ENCODE peak calls at places on chromosomes 11 and 22, in six cellular contexts. One of them, this sample, is unnamed.

GRCh38 chr22:28951969-28952521 is 68.7 kb downstream of the ZNRF3 start:
- DNase-seq in GM12878: no peak
- DNase-seq in right lobe of liver: no peak
- DNase-seq in heart right ventricle: no peak
- DNase-seq in brain microvascular endothelial cell: peak; percentile 4
- DNase-seq in kidney epithelial cell: no peak
- DNase-seq in this sample: peak; percentile 16

GRCh38 chr11:63998558-63999348 is 12.5 kb downstream of the OTUB1 start:
- DNase-seq in GM12878: no peak
- DNase-seq in right lobe of liver: no peak
- DNase-seq in heart right ventricle: no peak
- DNase-seq in brain microvascular endothelial cell: no peak
- DNase-seq in kidney epithelial cell: no peak
- DNase-seq in this sample: no peak

GRCh38 chr11:63404536-63404935 is 35.0 kb downstream of the SLC22A9 start:
- DNase-seq in GM12878: no peak
- DNase-seq in right lobe of liver: peak; percentile 75
- DNase-seq in heart right ventricle: no peak
- DNase-seq in brain microvascular endothelial cell: no peak
- DNase-seq in kidney epithelial cell: no peak
- DNase-seq in this sample: no peak

GRCh38 chr11:79419120-79419519 is 21.7 kb downstream of the TENM4 start:
- DNase-seq in GM12878: no peak
- DNase-seq in right lobe of liver: no peak
- DNase-seq in heart right ventricle: no peak
- DNase-seq in brain microvascular endothelial cell: peak; percentile 56
- DNase-seq in kidney epithelial cell: peak; percentile 92
- DNase-seq in this sample: peak; percentile 85

GRCh38 chr11:10666556-10666955 is 27.0 kb downstream of the IRAG1 start:
- DNase-seq in GM12878: no peak
- DNase-seq in right lobe of liver: no peak
- DNase-seq in heart right ventricle: no peak
- DNase-seq in brain microvascular endothelial cell: peak; percentile 51
- DNase-seq in kidney epithelial cell: no peak
- DNase-seq in this sample: no peak

GRCh38 chr11:5809905-5810792 is 1.4 kb downstream of the OR52N2 start:
- DNase-seq in GM12878: no peak
- DNase-seq in right lobe of liver: no peak
- DNase-seq in heart right ventricle: no peak
- DNase-seq in brain microvascular endothelial cell: no peak
- DNase-seq in kidney epithelial cell: no peak
- DNase-seq in this sample: no peak

GRCh38 chr22:50192056-50192824 is 6.5 kb downstream of the TRABD start:
- DNase-seq in GM12878: no peak
- DNase-seq in right lobe of liver: no peak
- DNase-seq in heart right ventricle: no peak
- DNase-seq in brain microvascular endothelial cell: no peak
- DNase-seq in kidney epithelial cell: no peak
- DNase-seq in this sample: no peak

GRCh38 chr11:114317738-114318137 is 21.5 kb downstream of the NNMT start:
- DNase-seq in GM12878: no peak
- DNase-seq in right lobe of liver: no peak
- DNase-seq in heart right ventricle: peak; percentile 53
- DNase-seq in brain microvascular endothelial cell: no peak
- DNase-seq in kidney epithelial cell: no peak
- DNase-seq in this sample: peak; percentile 78

GRCh38 chr11:106990322-106990721 is 28.0 kb downstream of the GUCY1A2 start:
- DNase-seq in GM12878: no peak
- DNase-seq in right lobe of liver: no peak
- DNase-seq in heart right ventricle: peak; percentile 56
- DNase-seq in brain microvascular endothelial cell: no peak
- DNase-seq in kidney epithelial cell: no peak
- DNase-seq in this sample: no peak

GRCh38 chr11:124934862-124935547 is 842 bp downstream of the HEPACAM start:
- DNase-seq in GM12878: no peak
- DNase-seq in right lobe of liver: no peak
- DNase-seq in heart right ventricle: no peak
- DNase-seq in brain microvascular endothelial cell: peak; percentile 76
- DNase-seq in kidney epithelial cell: peak; percentile 44
- DNase-seq in this sample: peak; percentile 63

DNA sequence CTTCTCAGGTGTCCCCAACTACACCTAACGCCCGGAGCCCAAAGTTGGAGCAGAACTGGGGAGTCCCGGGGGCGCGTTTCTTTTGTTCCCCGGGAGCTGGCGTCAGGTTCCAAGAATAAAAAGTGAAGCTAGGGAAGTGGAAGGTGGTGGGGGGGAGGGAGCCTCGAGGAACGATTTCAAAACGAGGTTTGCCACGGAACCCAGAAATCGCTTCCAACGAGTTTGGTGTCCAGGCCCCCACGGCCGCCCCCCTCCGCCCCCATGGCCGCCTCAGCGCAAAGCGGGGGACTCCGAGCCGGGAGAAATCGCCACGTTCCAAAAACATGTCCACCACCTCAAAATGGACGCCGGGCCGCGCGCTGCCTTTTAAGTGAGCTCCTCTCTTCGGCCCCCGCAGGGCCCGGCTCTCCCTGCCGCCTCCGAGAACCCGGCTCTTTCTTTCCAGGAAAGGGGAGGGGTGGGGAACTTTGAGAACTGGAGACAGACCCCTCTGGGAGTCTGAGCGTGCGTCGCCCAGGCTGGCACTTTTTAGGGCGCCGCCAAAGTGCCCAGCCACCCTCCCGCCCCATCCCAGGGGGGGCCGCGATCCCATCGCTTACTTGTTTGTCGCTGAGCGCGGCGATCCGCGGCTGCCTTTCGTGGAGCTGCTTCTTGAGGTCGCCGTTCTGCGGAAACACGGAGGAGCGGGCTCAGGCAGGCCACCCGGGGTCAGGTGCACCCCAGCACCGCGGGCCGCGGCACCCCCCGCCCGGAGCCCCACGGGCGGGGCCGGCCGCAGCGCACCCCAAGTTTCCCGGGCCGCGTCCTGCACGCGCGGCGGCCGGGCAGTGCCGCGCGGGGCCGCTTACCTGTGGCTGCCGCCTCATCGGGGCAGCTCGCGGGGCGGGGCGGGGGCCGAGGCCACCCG is 1.6 kb downstream of the PHF21B start:
- DNase-seq in GM12878: no peak
- DNase-seq in right lobe of liver: peak; percentile 44
- DNase-seq in heart right ventricle: peak; percentile 8
- DNase-seq in brain microvascular endothelial cell: no peak
- DNase-seq in kidney epithelial cell: no peak
- DNase-seq in this sample: peak; percentile 26
- H3K4me3 ChIP-seq in GM12878: peak overlapping the region; percentile 11
- H3K4me3 ChIP-seq in right lobe of liver: no peak overlapping the region
- H3K4me3 ChIP-seq in heart right ventricle: peak overlapping the region; percentile 53
- H3K4me3 ChIP-seq in brain microvascular endothelial cell: peak overlapping the region; percentile 5
- H3K4me3 ChIP-seq in kidney epithelial cell: no peak overlapping the region
- H3K4me3 ChIP-seq in this sample: no peak overlapping the region

DNA sequence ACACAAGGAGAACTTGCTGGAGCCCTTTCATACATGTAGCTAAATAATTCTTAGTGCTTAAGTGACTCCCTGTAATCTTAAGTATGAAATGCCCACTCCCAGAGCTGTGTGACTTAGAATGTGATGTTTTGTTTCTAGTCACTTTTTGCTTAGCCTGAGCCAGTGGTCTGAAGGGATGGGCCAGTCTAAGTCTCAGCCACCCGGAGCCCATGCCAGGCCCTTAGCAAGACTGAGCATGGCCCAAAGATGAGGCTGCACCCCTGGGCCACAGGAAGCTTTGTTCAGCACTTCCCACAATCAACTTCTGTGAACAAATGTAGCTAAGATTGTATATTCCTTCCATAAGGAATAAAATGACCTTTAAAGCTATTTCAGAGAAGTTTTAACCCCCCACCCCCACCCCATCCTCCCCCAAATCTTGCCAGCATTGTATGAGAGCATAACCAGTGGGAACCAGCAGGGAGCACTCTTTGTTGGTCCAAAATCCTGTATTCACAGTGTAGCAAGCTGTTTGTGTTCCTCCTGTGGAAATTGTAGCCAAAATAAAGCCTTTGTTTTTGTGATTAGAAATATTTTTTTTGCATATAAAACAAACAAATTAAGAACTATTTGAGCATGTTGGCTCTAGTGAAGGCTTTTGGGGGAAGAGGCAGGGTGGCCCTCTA is 73.8 kb upstream of the GAL start:
- DNase-seq in GM12878: no peak
- DNase-seq in right lobe of liver: no peak
- DNase-seq in heart right ventricle: no peak
- DNase-seq in brain microvascular endothelial cell: no peak
- DNase-seq in kidney epithelial cell: no peak
- DNase-seq in this sample: peak; percentile 29
- TF ChIP-seq CTCF in GM12878: peak; percentile 7
- TF ChIP-seq CTCF in right lobe of liver: no peak
- TF ChIP-seq CTCF in heart right ventricle: no peak
- TF ChIP-seq CTCF in brain microvascular endothelial cell: peak; percentile 46
- TF ChIP-seq CTCF in kidney epithelial cell: peak; percentile 39
- TF ChIP-seq CTCF in this sample: peak; percentile 26

GRCh38 chr11:584287-584686 is 8.0 kb downstream of the PHRF1 start:
- DNase-seq in GM12878: no peak
- DNase-seq in right lobe of liver: no peak
- DNase-seq in heart right ventricle: no peak
- DNase-seq in brain microvascular endothelial cell: no peak
- DNase-seq in kidney epithelial cell: no peak
- DNase-seq in this sample: no peak

GRCh38 chr11:579830-580601 is 3.7 kb downstream of the PHRF1 start:
- DNase-seq in GM12878: no peak
- DNase-seq in right lobe of liver: peak; percentile 62
- DNase-seq in heart right ventricle: no peak
- DNase-seq in brain microvascular endothelial cell: peak; percentile 45
- DNase-seq in kidney epithelial cell: no peak
- DNase-seq in this sample: peak; percentile 32

GRCh38 chr11:578276-579035 is 2.2 kb downstream of the PHRF1 start:
- DNase-seq in GM12878: no peak
- DNase-seq in right lobe of liver: peak; percentile 73
- DNase-seq in heart right ventricle: no peak
- DNase-seq in brain microvascular endothelial cell: no peak
- DNase-seq in kidney epithelial cell: no peak
- DNase-seq in this sample: no peak

GRCh38 chr11:581342-581741 is 5.1 kb downstream of the PHRF1 start:
- DNase-seq in GM12878: no peak
- DNase-seq in right lobe of liver: peak; percentile 78
- DNase-seq in heart right ventricle: no peak
- DNase-seq in brain microvascular endothelial cell: no peak
- DNase-seq in kidney epithelial cell: no peak
- DNase-seq in this sample: no peak

DNA sequence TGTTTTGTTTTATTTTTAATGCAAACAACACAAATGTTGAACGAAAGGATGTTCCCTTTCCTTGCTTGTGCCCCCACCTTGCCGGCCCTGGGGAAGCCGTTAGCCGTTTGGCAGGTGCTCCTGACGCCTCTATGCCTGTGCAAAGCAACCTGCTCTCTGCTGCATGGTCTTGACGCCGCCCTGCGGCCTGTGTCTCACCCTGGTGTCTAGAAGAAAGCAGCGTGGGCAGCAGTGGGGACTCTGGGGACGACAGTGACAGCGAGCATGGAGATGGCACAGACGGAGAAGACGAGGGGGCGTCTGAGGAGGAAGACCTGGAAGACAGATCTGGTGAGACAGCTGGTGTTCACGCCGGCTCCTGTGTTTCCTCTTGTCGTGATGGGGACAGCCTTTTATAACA is 5.5 kb downstream of the PHRF1 start:
- DNase-seq in GM12878: no peak
- DNase-seq in right lobe of liver: no peak
- DNase-seq in heart right ventricle: no peak
- DNase-seq in brain microvascular endothelial cell: no peak
- DNase-seq in kidney epithelial cell: no peak
- DNase-seq in this sample: no peak
- H3K4me3 ChIP-seq in GM12878: no peak overlapping the region
- H3K4me3 ChIP-seq in right lobe of liver: no peak overlapping the region
- H3K4me3 ChIP-seq in heart right ventricle: no peak overlapping the region
- H3K4me3 ChIP-seq in brain microvascular endothelial cell: no peak overlapping the region
- H3K4me3 ChIP-seq in kidney epithelial cell: no peak overlapping the region
- H3K4me3 ChIP-seq in this sample: no peak overlapping the region

GRCh38 chr22:42315392-42315756 is 44.9 kb upstream of the TCF20 start:
- DNase-seq in GM12878: no peak
- DNase-seq in right lobe of liver: no peak
- DNase-seq in heart right ventricle: no peak
- DNase-seq in brain microvascular endothelial cell: no peak
- DNase-seq in kidney epithelial cell: no peak
- DNase-seq in this sample: no peak

GRCh38 chr22:42314709-42315391 is 44.4 kb upstream of the TCF20 start:
- DNase-seq in GM12878: no peak
- DNase-seq in right lobe of liver: no peak
- DNase-seq in heart right ventricle: no peak
- DNase-seq in brain microvascular endothelial cell: no peak
- DNase-seq in kidney epithelial cell: no peak
- DNase-seq in this sample: no peak

GRCh38 chr22:42318967-42319366 is 48.5 kb upstream of the TCF20 start:
- DNase-seq in GM12878: no peak
- DNase-seq in right lobe of liver: no peak
- DNase-seq in heart right ventricle: no peak
- DNase-seq in brain microvascular endothelial cell: no peak
- DNase-seq in kidney epithelial cell: no peak
- DNase-seq in this sample: no peak

GRCh38 chr22:42317691-42318547 is 47.5 kb upstream of the TCF20 start:
- DNase-seq in GM12878: no peak
- DNase-seq in right lobe of liver: no peak
- DNase-seq in heart right ventricle: no peak
- DNase-seq in brain microvascular endothelial cell: no peak
- DNase-seq in kidney epithelial cell: no peak
- DNase-seq in this sample: no peak

DNA sequence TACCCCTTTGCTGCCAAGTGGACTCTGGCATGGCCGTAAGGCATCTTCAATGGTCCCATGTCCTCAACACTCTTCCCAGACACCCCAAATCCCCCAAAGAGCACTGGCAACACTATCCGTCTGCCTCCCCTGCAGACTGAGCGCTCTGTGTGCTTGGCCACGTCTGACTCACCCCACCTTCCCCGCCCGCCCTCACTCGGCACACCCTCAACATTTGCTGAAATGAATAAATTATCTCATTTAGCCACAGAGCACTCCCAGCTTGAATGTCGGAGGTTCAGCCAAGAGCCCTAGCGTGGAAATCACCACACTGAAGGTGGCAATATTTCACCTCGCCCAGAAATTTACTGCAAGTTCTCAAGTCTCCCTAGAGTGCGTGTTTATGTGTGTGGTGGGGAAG is 46.5 kb upstream of the TCF20 start:
- DNase-seq in GM12878: no peak
- DNase-seq in right lobe of liver: no peak
- DNase-seq in heart right ventricle: no peak
- DNase-seq in brain microvascular endothelial cell: no peak
- DNase-seq in kidney epithelial cell: peak; percentile 14
- DNase-seq in this sample: peak; percentile 5
- TF ChIP-seq CTCF in GM12878: no peak
- TF ChIP-seq CTCF in right lobe of liver: no peak
- TF ChIP-seq CTCF in heart right ventricle: no peak
- TF ChIP-seq CTCF in brain microvascular endothelial cell: no peak
- TF ChIP-seq CTCF in kidney epithelial cell: no peak
- TF ChIP-seq CTCF in this sample: no peak

DNA sequence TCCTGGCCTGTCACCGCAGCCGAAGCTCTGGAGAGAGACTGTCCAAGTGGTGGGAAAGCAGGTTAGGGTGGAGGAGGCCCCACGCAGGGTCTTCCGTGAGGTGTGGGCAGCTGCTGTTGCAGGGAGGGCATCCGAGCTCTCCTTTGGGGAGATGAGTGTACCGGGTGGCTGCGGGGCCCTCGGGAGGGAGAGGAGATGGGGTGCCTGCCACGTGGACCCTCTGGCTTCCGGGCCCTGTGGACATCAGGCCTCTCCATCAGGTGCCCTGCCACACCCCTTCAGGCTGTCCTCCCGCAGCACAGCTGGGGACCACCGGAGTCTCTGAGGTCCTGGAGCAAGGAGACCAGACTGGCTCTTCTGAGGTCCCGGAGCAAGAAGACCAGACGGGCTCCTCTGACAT is 1.7 kb downstream of the PTDSS2 start:
- DNase-seq in GM12878: no peak
- DNase-seq in right lobe of liver: no peak
- DNase-seq in heart right ventricle: no peak
- DNase-seq in brain microvascular endothelial cell: no peak
- DNase-seq in kidney epithelial cell: no peak
- DNase-seq in this sample: no peak
- H3K4me3 ChIP-seq in GM12878: peak overlapping the region; percentile 82
- H3K4me3 ChIP-seq in right lobe of liver: peak overlapping the region; percentile 98
- H3K4me3 ChIP-seq in heart right ventricle: peak overlapping the region; percentile 94
- H3K4me3 ChIP-seq in brain microvascular endothelial cell: peak overlapping the region; percentile 75
- H3K4me3 ChIP-seq in kidney epithelial cell: no peak overlapping the region
- H3K4me3 ChIP-seq in this sample: peak overlapping the region; percentile 81